ENCODE peak calls at places on chromosomes 2 and 18, in six cellular contexts. O is HepG2, G is endothelial cell of umbilical vein, B is A549, I is GM12878, N is K562. D is an unnamed sample.

GRCh38 chr2:25979006-25979405 is 3.3 kb downstream of the KIF3C start:
- DNase-seq in O (no peak), G (no peak), B (no peak), I (no peak), N (no peak), D (no peak)

GRCh38 chr2:223404616-223405015 is 197.5 kb downstream of the SCG2 start:
- DNase-seq in O (no peak), G (no peak), B (no peak), I (no peak), N (no peak), D (no peak)

GRCh38 chr2:19893520-19894134 is 8.2 kb downstream of the TTC32 start:
- DNase-seq in O (no peak), G (no peak), B (no peak), I (peak), N (no peak), D (no peak)

GRCh38 chr2:15154289-15154688 is 406.8 kb downstream of the NBAS start:
- DNase-seq in O (peak), G (no peak), B (no peak), I (no peak), N (no peak), D (no peak)

GRCh38 chr18:22826726-22827125 is 106.4 kb upstream of the RBBP8 start:
- DNase-seq in O (no peak), G (no peak), B (no peak), I (no peak), N (no peak), D (no peak)

GRCh38 chr2:27960237-27960912 is 69.8 kb downstream of the BABAM2 start:
- DNase-seq in O (no peak), G (peak), B (no peak), I (no peak), N (no peak), D (peak)

GRCh38 chr2:141923657-141924056 is 207.2 kb downstream of the LRP1B start:
- DNase-seq in O (no peak), G (no peak), B (no peak), I (no peak), N (no peak), D (no peak)

GRCh38 chr2:85545780-85546240 is 6.8 kb downstream of the MAT2A start:
- DNase-seq in O (no peak), G (no peak), B (no peak), I (no peak), N (peak), D (peak)

GRCh38 chr2:122138561-122138960 is 383.1 kb downstream of the TSN start:
- DNase-seq in O (no peak), G (no peak), B (no peak), I (no peak), N (no peak), D (no peak)

GRCh38 chr2:96580771-96581170 is 44.2 kb downstream of the ARID5A start:
- DNase-seq in O (peak), G (peak), B (peak), I (no peak), N (peak), D (no peak)

GRCh38 chr2:65782186-65782585 is 349.8 kb upstream of the SPRED2 start:
- DNase-seq in O (no peak), G (no peak), B (no peak), I (no peak), N (no peak), D (no peak)

GRCh38 chr2:44745460-44745859 is 196.0 kb upstream of the SIX3 start:
- DNase-seq in O (no peak), G (no peak), B (no peak), I (no peak), N (no peak), D (no peak)

GRCh38 chr2:85457877-85458316 is 39.4 kb downstream of the SH2D6 start:
- DNase-seq in O (no peak), G (no peak), B (no peak), I (no peak), N (no peak), D (no peak)

GRCh38 chr18:2794159-2794558 is 52.6 kb upstream of the EMILIN2 start:
- DNase-seq in O (no peak), G (no peak), B (no peak), I (no peak), N (no peak), D (no peak)

GRCh38 chr2:45275806-45276205 is 266.6 kb upstream of the SIX2 start:
- DNase-seq in O (no peak), G (no peak), B (no peak), I (no peak), N (no peak), D (no peak)

GRCh38 chr2:34266908-34267697 is 668.0 kb upstream of the FAM98A start:
- DNase-seq in O (no peak), G (no peak), B (no peak), I (peak), N (no peak), D (no peak)

GRCh38 chr2:235550946-235551345 is 57.1 kb downstream of the AGAP1 start:
- DNase-seq in O (no peak), G (no peak), B (no peak), I (no peak), N (no peak), D (no peak)

GRCh38 chr18:60466671-60467070 is 94.1 kb upstream of the MC4R start:
- DNase-seq in O (no peak), G (no peak), B (no peak), I (no peak), N (no peak), D (no peak)

GRCh38 chr2:159272166-159272565 is 14.3 kb downstream of the WDSUB1 start:
- DNase-seq in O (no peak), G (no peak), B (no peak), I (no peak), N (no peak), D (no peak)

GRCh38 chr2:145166716-145167115 is 646.8 kb upstream of the ZEB2 start:
- DNase-seq in O (no peak), G (no peak), B (no peak), I (no peak), N (no peak), D (no peak)

GRCh38 chr2:95315801-95316411 is 18.8 kb downstream of the KCNIP3 start:
- DNase-seq in O (no peak), G (no peak), B (no peak), I (no peak), N (no peak), D (no peak)

GRCh38 chr18:43486462-43486861 is 209.2 kb upstream of the SYT4 start:
- DNase-seq in O (no peak), G (no peak), B (no peak), I (no peak), N (no peak), D (peak)

GRCh38 chr18:49024408-49024807 is 73.6 kb upstream of the SMAD7 start:
- DNase-seq in O (no peak), G (no peak), B (no peak), I (no peak), N (no peak), D (no peak)

GRCh38 chr2:137348301-137348700 is 583.0 kb downstream of the THSD7B start:
- DNase-seq in O (no peak), G (no peak), B (no peak), I (no peak), N (no peak), D (no peak)

DNA sequence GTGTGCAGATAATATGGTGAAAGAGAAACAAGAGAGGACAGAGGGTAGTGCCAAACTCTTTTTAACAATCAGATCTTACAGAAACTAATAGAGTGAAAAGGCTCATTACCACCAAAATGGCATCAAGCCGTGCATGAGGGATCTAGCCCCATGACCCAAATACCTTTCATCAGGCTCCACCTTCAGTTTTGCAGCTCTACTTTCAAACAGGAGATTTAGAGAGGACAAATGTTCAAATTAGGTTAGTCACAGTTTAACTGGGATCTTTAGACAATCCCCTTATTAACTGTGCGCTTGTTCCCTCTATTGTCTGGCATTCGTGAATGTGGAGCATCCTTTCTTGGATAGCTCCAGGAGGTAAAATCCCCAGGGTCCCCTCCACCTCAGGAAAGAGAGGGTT is 1209.3 kb upstream of the CHAC2 start:
- DNase-seq in O (no peak), G (no peak), B (no peak), I (no peak), N (no peak), D (no peak)
- H3K4me3 ChIP-seq in O (no peak), G (no peak), B (no peak), I (no peak), N (no peak), D (no peak)

GRCh38 chr18:45014047-45014501 is 333.4 kb downstream of the SETBP1 start:
- DNase-seq in O (no peak), G (peak), B (peak), I (no peak), N (no peak), D (no peak)
- TF ChIP-seq CTCF in O (no peak), G (no peak), B (peak), I (no peak), N (no peak), D (no peak)

DNA sequence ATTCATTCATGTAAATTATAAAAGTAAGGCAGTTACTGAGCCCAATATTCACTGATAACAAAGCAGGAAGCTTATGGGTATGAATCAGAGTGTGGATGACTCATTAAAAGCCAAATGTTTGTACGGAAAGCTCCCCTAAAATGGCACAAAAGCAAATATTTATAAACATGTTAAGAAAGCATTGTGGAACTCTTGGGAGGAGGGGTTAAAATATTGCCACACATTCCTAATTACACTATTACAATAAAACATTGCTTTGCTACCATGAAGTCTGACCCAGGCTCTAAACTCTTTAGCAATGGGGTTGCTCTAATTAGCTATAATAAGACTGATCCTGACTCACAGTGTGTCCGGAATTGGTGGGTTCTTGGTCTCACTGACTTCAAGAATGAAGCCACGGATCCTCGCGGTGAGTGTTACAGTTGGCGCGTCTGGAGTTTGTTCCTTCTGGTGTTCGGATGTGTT is 110.9 kb downstream of the NAB1 start:
- DNase-seq in O (peak), G (peak), B (peak), I (no peak), N (peak), D (peak)
- TF ChIP-seq MYC in O (no peak), G (no peak), B (no peak), I (no peak), N (no peak), D (no peak)

DNA sequence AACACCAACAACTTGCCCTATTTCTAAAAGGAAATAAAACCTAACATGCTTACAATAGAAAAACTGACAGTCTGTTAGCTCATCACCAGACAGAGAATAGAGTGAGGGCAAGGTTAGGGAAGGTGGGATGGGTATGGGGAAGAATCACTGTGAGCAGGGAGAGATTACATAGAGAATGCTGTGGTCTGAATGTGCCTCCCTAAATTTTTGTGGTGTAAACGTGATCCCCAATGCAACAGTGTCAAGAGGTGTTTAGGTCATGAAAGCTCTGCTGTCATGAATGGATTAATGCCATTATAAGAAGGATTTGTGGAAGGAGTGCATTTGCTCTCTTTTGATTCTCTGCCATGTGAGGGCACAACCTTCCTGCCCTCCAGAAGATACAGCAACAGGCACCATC is 249.5 kb downstream of the TPGS2 start:
- DNase-seq in O (no peak), G (no peak), B (no peak), I (no peak), N (no peak), D (no peak)
- H3K4me3 ChIP-seq in O (no peak), G (no peak), B (no peak), I (no peak), N (no peak), D (no peak)

GRCh38 chr2:233915133-233915532 is 2.0 kb upstream of the TRPM8 start:
- DNase-seq in O (no peak), G (no peak), B (peak), I (no peak), N (peak), D (no peak)

GRCh38 chr2:233917146-233917545 is at the start of gene TRPM8:
- DNase-seq in O (no peak), G (no peak), B (no peak), I (no peak), N (no peak), D (no peak)

GRCh38 chr2:233907627-233908026 is 9.5 kb upstream of the TRPM8 start:
- DNase-seq in O (no peak), G (no peak), B (no peak), I (no peak), N (no peak), D (no peak)

GRCh38 chr2:233912799-233913423 is 4.3 kb upstream of the TRPM8 start:
- DNase-seq in O (peak), G (peak), B (peak), I (no peak), N (peak), D (peak)
- TF ChIP-seq CTCF in O (no peak), G (no peak), B (no peak), I (no peak), N (no peak), D (no peak)

DNA sequence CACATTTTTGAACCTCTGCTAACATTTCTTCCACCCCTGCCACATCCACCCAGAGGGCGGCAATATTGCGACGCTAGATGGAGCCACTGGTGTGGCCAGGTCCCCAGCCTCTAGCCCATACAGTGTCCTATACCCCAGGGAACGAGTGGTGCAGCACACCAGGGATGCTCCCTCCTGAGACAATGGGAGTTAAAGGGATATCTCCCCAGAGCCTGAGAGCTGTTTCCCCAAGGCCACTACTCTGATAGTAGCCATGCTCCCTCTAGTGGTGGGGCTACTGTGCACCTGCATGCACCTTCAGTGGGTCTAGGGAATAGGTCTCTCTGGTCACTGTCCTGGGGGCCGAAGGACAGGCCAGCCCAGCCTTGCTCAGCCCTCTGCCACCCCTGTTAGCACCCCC is 336.4 kb upstream of the FSHR start:
- DNase-seq in O (peak), G (no peak), B (peak), I (no peak), N (peak), D (peak)
- TF ChIP-seq MYC in O (no peak), G (no peak), B (no peak), I (no peak), N (no peak), D (no peak)